ENCODE peak calls at places on chromosomes 3 and 15, in seven cellular contexts. M is thoracic aorta, A is IMR-90, O is NT2/D1, P is psoas muscle, C is SJSA1, L is prostate gland. B is an unnamed sample. For H3K36me3, the result is how much of the 10 kb centered on the place peaks cover.

GRCh38 chr15:63372018-63372705 is 9.5 kb downstream of the CA12 start:
- DNase-seq in C (peak), M (peak), L (no peak), O (no peak), P (peak), A (peak), B (no peak)

GRCh38 chr3:12136371-12136770 is 22.3 kb downstream of the TIMP4 start:
- DNase-seq in A (no peak), M (no peak), O (no peak), L (no peak), C (no peak), P (no peak), B (no peak)

GRCh38 chr3:191068946-191069813 is 129.9 kb upstream of the OSTN start:
- DNase-seq in C (no peak), P (no peak), M (no peak), O (no peak), L (no peak), A (peak), B (no peak)

GRCh38 chr3:183371672-183371968 is 56.8 kb downstream of the MCF2L2 start:
- DNase-seq in P (no peak), A (no peak), C (no peak), L (no peak), M (no peak), O (no peak), B (no peak)

GRCh38 chr3:155791190-155791589 is 14.9 kb downstream of the C3orf33 start:
- DNase-seq in C (no peak), M (no peak), P (no peak), A (peak), O (peak), L (no peak), B (no peak)

GRCh38 chr3:142705256-142705655 is 18.6 kb upstream of the TRPC1 start:
- DNase-seq in M (no peak), C (no peak), P (no peak), A (no peak), O (no peak), L (no peak), B (no peak)

GRCh38 chr3:12231481-12231880 is 57.4 kb upstream of the PPARG start:
- DNase-seq in A (peak), P (no peak), O (no peak), L (no peak), C (no peak), M (no peak), B (no peak)

GRCh38 chr3:53122933-53123305 is 7.3 kb downstream of the RFT1 start:
- DNase-seq in A (no peak), L (no peak), P (no peak), M (no peak), O (no peak), C (no peak), B (no peak)

GRCh38 chr3:15500107-15500724 is 21.3 kb downstream of the COLQ start:
- DNase-seq in M (no peak), P (no peak), C (no peak), L (no peak), A (no peak), O (no peak), B (no peak)

GRCh38 chr15:65964792-65965433 is 95.6 kb downstream of the RAB11A start:
- DNase-seq in M (no peak), P (no peak), O (no peak), L (no peak), A (no peak), C (no peak), B (no peak)

GRCh38 chr3:20527368-20527767 is 341.4 kb upstream of the SGO1 start:
- DNase-seq in A (no peak), M (no peak), O (no peak), P (no peak), L (no peak), C (no peak), B (no peak)

GRCh38 chr3:53046171-53047170 is 598 bp upstream of the SFMBT1 start:
- DNase-seq in C (peak), A (peak), L (peak), P (peak), O (peak), M (no peak), B (peak)

GRCh38 chr15:68265674-68266073 is 11.9 kb upstream of the FEM1B start:
- DNase-seq in C (no peak), O (no peak), A (no peak), L (no peak), P (no peak), M (no peak), B (no peak)

GRCh38 chr3:1529666-1530065 is 436.8 kb downstream of the CNTN6 start:
- DNase-seq in A (no peak), P (no peak), L (no peak), M (no peak), C (no peak), O (no peak), B (no peak)

GRCh38 chr3:126913524-126913923 is 69.4 kb upstream of the PLXNA1 start:
- DNase-seq in O (no peak), A (no peak), C (peak), P (no peak), M (no peak), L (no peak), B (no peak)

GRCh38 chr3:63473641-63474166 is 178.8 kb upstream of the SNTN start:
- DNase-seq in C (no peak), M (no peak), L (no peak), O (no peak), A (no peak), P (no peak), B (no peak)

GRCh38 chr3:190044142-190044541 is 76.6 kb downstream of the P3H2 start:
- DNase-seq in A (peak), O (no peak), M (no peak), C (no peak), P (no peak), L (no peak), B (no peak)

GRCh38 chr3:156176048-156176447 is 55.7 kb downstream of the KCNAB1 start:
- DNase-seq in A (no peak), P (no peak), L (no peak), C (no peak), M (no peak), O (no peak), B (no peak)

GRCh38 chr15:47788685-47789084 is 71.4 kb downstream of the SEMA6D start:
- DNase-seq in M (no peak), L (no peak), O (no peak), A (no peak), P (no peak), C (peak), B (no peak)

GRCh38 chr15:58932791-58933310 is 628 bp downstream of the SLTM start:
- DNase-seq in O (no peak), C (no peak), P (no peak), A (no peak), L (peak), M (no peak), B (no peak)

GRCh38 chr3:24683511-24684384 is 189.1 kb upstream of the THRB start:
- DNase-seq in M (no peak), C (peak), L (peak), O (no peak), A (peak), P (no peak), B (peak)

GRCh38 chr3:72708441-72708840 is 139.8 kb downstream of the SHQ1 start:
- DNase-seq in C (no peak), M (no peak), L (no peak), A (no peak), O (no peak), P (no peak), B (no peak)

GRCh38 chr3:127820221-127820870 is 2.0 kb downstream of the MGLL start:
- DNase-seq in L (no peak), P (peak), C (no peak), M (no peak), A (peak), O (no peak), B (no peak)

GRCh38 chr3:85476891-85477495 is 518.2 kb downstream of the CADM2 start:
- DNase-seq in A (no peak), C (no peak), P (no peak), O (no peak), M (no peak), L (no peak), B (no peak)

GRCh38 chr3:59605318-59605717 is 555.5 kb upstream of the CFAP20DC start:
- DNase-seq in O (no peak), P (no peak), C (no peak), L (peak), A (no peak), M (no peak), B (peak)

GRCh38 chr3:180594631-180595348 is 7.2 kb upstream of the TTC14 start:
- DNase-seq in M (no peak), L (no peak), P (no peak), C (peak), A (peak), O (peak), B (no peak)

GRCh38 chr3:37945803-37946530 is 44.6 kb upstream of the VILL start:
- DNase-seq in M (no peak), L (peak), P (no peak), C (peak), O (no peak), A (peak), B (no peak)

GRCh38 chr15:82128401-82129143 is 82.8 kb upstream of the MEX3B start:
- DNase-seq in P (no peak), C (peak), L (no peak), M (no peak), O (no peak), A (peak), B (no peak)

GRCh38 chr3:111128884-111129283 is 57.3 kb downstream of the NECTIN3 start:
- DNase-seq in O (no peak), A (peak), L (no peak), M (no peak), C (no peak), P (no peak), B (no peak)

GRCh38 chr15:99073008-99073714 is 31.7 kb upstream of the SYNM start:
- DNase-seq in L (no peak), P (no peak), O (no peak), A (peak), M (no peak), C (no peak), B (no peak)

DNA sequence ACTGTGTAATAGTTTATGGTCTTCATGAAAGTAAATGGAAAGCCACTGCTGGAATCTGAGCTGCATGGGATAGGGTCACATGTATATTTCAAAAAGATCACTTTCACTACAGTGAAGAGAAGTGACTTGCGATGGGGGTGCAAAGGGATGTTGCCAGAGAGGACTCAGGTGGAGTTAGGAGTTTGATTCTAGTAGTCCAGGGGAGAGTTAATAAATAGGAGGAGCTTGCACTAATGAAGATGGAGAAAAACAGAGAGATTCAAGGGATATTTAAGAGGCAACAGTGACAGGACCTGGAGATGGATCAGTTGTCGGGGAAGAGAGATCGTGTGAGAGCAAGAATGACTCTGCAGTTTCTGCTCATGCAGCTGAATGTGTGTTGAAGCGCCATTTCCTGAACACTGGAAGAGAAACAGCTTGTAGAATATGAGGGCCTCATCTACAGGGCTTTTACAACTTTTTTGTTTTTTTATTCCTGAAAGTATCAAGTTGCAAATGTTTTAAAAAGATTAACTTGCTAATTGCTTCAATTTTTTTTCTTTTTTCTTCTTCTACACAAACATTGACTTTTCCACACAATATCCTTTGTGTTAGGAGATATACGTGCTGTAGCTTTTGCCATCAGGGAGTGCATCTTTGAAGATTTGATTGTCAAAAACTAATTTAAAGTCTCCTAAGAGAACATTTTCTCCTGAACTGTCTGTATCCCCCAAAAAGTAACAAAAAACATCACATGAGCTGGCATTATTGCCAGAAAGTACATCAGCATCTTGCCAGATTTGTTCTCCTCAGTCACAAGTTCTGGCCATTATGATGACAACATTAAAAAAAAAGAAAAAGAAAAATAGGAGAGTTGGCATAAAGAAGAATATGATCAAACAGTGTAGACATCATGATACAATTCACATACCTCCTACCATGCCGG is 37.5 kb downstream of the SETMAR start:
- DNase-seq in M (no peak), C (no peak), P (no peak), L (no peak), A (no peak), O (no peak), B (no peak)
- H3K4me3 ChIP-seq in M (no peak), C (no peak), P (no peak), L (no peak), A (no peak), O (no peak), B (no peak)

GRCh38 chr3:8780279-8780678 is 10.9 kb upstream of the OXTR start:
- DNase-seq in P (no peak), M (no peak), O (no peak), A (no peak), C (no peak), L (no peak), B (no peak)
- H3K36me3 ChIP-seq in P (under half), M (under half), O (under half), A (under half), C (under half), L (under half), B (under half)

GRCh38 chr3:16912400-16913263 is 27.9 kb downstream of the PLCL2 start:
- DNase-seq in M (no peak), P (no peak), C (no peak), O (no peak), L (no peak), A (no peak), B (no peak)
- H3K4me3 ChIP-seq in M (no peak), P (no peak), C (no peak), O (no peak), L (no peak), A (no peak), B (no peak)

DNA sequence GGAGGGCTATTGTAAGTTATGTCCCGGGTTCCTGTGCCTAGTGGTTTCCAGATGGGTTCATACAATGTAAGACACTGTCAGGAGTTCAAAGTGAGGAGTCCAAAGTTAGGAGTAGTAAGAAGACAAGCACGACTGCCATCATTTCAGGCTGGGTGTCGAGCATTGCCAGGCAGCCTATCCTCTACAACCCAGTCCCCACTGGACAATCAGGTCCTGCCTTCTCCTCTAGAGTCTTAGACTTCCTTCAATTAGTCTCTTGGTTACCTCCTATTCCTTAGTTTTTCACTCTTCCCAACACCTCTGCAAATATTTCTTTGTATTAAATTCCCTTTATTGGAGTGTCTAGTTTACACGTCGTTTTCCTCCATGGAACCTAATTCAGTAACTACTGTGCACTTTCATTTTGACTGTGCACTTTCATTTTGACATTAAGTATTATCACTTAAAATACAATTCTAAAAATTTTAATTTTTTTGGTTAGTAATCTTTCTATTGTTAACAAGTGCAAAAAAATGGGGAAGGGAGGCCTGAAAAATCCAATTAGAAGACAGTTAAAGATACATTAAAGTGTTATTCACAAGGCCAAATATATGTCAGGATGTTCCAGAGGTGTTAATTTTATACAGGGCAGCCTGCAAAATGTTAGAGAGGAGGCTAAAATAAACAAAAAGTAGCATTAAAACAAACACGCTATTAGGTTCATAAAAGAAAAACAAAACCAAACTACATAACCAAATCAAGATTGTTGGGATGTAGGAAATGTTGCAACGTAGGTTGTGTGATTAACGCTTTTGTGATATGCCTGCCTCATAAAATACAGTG is 155.3 kb downstream of the TBL1XR1 start:
- DNase-seq in M (no peak), A (no peak), C (no peak), O (no peak), L (no peak), P (no peak), B (no peak)
- H3K36me3 ChIP-seq in M (under half), A (under half), C (under half), O (half or more), L (under half), P (half or more), B (under half)